ENCODE peak calls at places on chromosomes 16 and 17, in five cellular contexts. One of them, this sample, is unnamed.

GRCh38 chr17:81181811-81182185 is 15.8 kb upstream of the AATK start:
- DNase-seq in neuronal stem cell: no peak
- DNase-seq in IMR-90: no peak
- DNase-seq in H9: no peak
- DNase-seq in mesenchymal stem cell: no peak
- DNase-seq in this sample: no peak

GRCh38 chr16:14496047-14496770 is 133.9 kb downstream of the PARN start:
- DNase-seq in H9: no peak
- DNase-seq in mesenchymal stem cell: no peak
- DNase-seq in IMR-90: no peak
- DNase-seq in neuronal stem cell: no peak
- DNase-seq in this sample: no peak

GRCh38 chr16:68338326-68339119 is 27.7 kb downstream of the PRMT7 start:
- DNase-seq in neuronal stem cell: no peak
- DNase-seq in H9: no peak
- DNase-seq in mesenchymal stem cell: no peak
- DNase-seq in IMR-90: no peak
- DNase-seq in this sample: no peak

GRCh38 chr17:80922580-80923160 is 69.0 kb upstream of the CHMP6 start:
- DNase-seq in mesenchymal stem cell: no peak
- DNase-seq in IMR-90: no peak
- DNase-seq in H9: no peak
- DNase-seq in neuronal stem cell: no peak
- DNase-seq in this sample: no peak

GRCh38 chr16:3120435-3120834 is 8.0 kb downstream of the ZNF205 start:
- DNase-seq in IMR-90: no peak
- DNase-seq in mesenchymal stem cell: no peak
- DNase-seq in H9: no peak
- DNase-seq in neuronal stem cell: no peak
- DNase-seq in this sample: no peak

GRCh38 chr16:14676633-14677032 is 17.5 kb downstream of the PLA2G10 start:
- DNase-seq in IMR-90: no peak
- DNase-seq in mesenchymal stem cell: no peak
- DNase-seq in H9: no peak
- DNase-seq in neuronal stem cell: no peak
- DNase-seq in this sample: no peak

GRCh38 chr17:18074566-18075272 is 13.0 kb upstream of the DRG2 start:
- DNase-seq in IMR-90: no peak
- DNase-seq in neuronal stem cell: no peak
- DNase-seq in mesenchymal stem cell: no peak
- DNase-seq in H9: no peak
- DNase-seq in this sample: no peak

GRCh38 chr17:7081341-7082062 is 1.5 kb upstream of the CLEC10A start:
- DNase-seq in neuronal stem cell: no peak
- DNase-seq in IMR-90: no peak
- DNase-seq in H9: no peak
- DNase-seq in mesenchymal stem cell: no peak
- DNase-seq in this sample: no peak

GRCh38 chr17:76738468-76738850 is 540 bp downstream of the MFSD11 start:
- DNase-seq in IMR-90: no peak
- DNase-seq in neuronal stem cell: no peak
- DNase-seq in H9: no peak
- DNase-seq in mesenchymal stem cell: no peak
- DNase-seq in this sample: no peak

GRCh38 chr17:82470065-82470464 is 11.5 kb downstream of the NARF start:
- DNase-seq in mesenchymal stem cell: no peak
- DNase-seq in neuronal stem cell: no peak
- DNase-seq in IMR-90: no peak
- DNase-seq in H9: no peak
- DNase-seq in this sample: no peak

GRCh38 chr17:40021471-40021961 is 6.3 kb downstream of the CSF3 start:
- DNase-seq in IMR-90: peak
- DNase-seq in mesenchymal stem cell: peak
- DNase-seq in neuronal stem cell: no peak
- DNase-seq in H9: no peak
- DNase-seq in this sample: no peak

GRCh38 chr17:17297217-17297616 is 6.0 kb upstream of the NT5M start:
- DNase-seq in neuronal stem cell: no peak
- DNase-seq in mesenchymal stem cell: no peak
- DNase-seq in H9: no peak
- DNase-seq in IMR-90: peak
- DNase-seq in this sample: no peak

GRCh38 chr17:50308666-50309065 is 34.4 kb downstream of the TMEM92 start:
- DNase-seq in H9: no peak
- DNase-seq in IMR-90: peak
- DNase-seq in mesenchymal stem cell: peak
- DNase-seq in neuronal stem cell: no peak
- DNase-seq in this sample: no peak

GRCh38 chr16:88613911-88614817 is 24.2 kb upstream of the IL17C start:
- DNase-seq in neuronal stem cell: no peak
- DNase-seq in mesenchymal stem cell: peak
- DNase-seq in IMR-90: peak
- DNase-seq in H9: no peak
- DNase-seq in this sample: no peak

GRCh38 chr16:14564881-14565687 is 65.0 kb downstream of the PARN start:
- DNase-seq in IMR-90: peak
- DNase-seq in neuronal stem cell: no peak
- DNase-seq in H9: no peak
- DNase-seq in mesenchymal stem cell: no peak
- DNase-seq in this sample: no peak

GRCh38 chr17:43634681-43635125 is 27.0 kb downstream of the MEOX1 start:
- DNase-seq in mesenchymal stem cell: peak
- DNase-seq in H9: no peak
- DNase-seq in IMR-90: peak
- DNase-seq in neuronal stem cell: no peak
- DNase-seq in this sample: no peak

GRCh38 chr17:42670199-42670924 is 6.4 kb downstream of the PLEKHH3 start:
- DNase-seq in mesenchymal stem cell: no peak
- DNase-seq in H9: peak
- DNase-seq in IMR-90: no peak
- DNase-seq in neuronal stem cell: no peak
- DNase-seq in this sample: peak

GRCh38 chr17:39658760-39659159 is 6.4 kb upstream of the TCAP start:
- DNase-seq in neuronal stem cell: no peak
- DNase-seq in H9: no peak
- DNase-seq in mesenchymal stem cell: no peak
- DNase-seq in IMR-90: no peak
- DNase-seq in this sample: no peak

GRCh38 chr16:31869511-31870201 is 4.0 kb upstream of the ZNF267 start:
- DNase-seq in neuronal stem cell: no peak
- DNase-seq in H9: peak
- DNase-seq in IMR-90: peak
- DNase-seq in mesenchymal stem cell: peak
- DNase-seq in this sample: no peak

GRCh38 chr17:48456584-48456983 is 26.6 kb upstream of the SKAP1 start:
- DNase-seq in neuronal stem cell: no peak
- DNase-seq in IMR-90: no peak
- DNase-seq in mesenchymal stem cell: peak
- DNase-seq in H9: peak
- DNase-seq in this sample: no peak

GRCh38 chr17:82204831-82205719 is 7.6 kb downstream of the CCDC57 start:
- DNase-seq in mesenchymal stem cell: peak
- DNase-seq in IMR-90: peak
- DNase-seq in neuronal stem cell: no peak
- DNase-seq in H9: no peak
- DNase-seq in this sample: no peak

DNA sequence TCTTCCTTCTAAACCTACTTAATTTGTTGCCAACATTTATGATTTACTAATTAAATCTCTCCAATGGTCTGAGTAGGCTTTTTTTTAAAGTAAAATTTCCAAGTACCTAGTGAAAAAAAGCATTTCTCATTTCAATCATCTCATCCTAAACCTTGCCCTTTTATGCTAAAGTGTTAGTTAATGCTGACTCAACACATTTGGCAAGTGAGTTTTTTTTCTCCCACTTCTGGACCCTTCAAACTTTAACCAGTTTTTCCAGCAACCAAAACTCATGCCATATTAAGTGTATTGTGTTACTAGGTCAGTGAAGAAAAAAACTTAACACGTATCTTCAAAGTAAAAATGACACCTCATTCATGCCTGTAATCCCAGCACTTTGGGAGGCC is 5.3 kb downstream of the AP1G1 start:
- DNase-seq in neuronal stem cell: no peak
- DNase-seq in H9: no peak
- DNase-seq in IMR-90: no peak
- DNase-seq in mesenchymal stem cell: no peak
- DNase-seq in this sample: no peak
- H2BK5ac ChIP-seq in neuronal stem cell: no peak
- H2BK5ac ChIP-seq in H9: no peak
- H2BK5ac ChIP-seq in IMR-90: no peak
- H2BK5ac ChIP-seq in mesenchymal stem cell: no peak
- H2BK5ac ChIP-seq in this sample: no peak

GRCh38 chr16:85353839-85354622 is 241.8 kb upstream of the CIBAR2 start:
- DNase-seq in mesenchymal stem cell: no peak
- DNase-seq in IMR-90: no peak
- DNase-seq in H9: no peak
- DNase-seq in neuronal stem cell: no peak
- DNase-seq in this sample: no peak

GRCh38 chr16:85356157-85356556 is 243.9 kb upstream of the CIBAR2 start:
- DNase-seq in neuronal stem cell: no peak
- DNase-seq in IMR-90: no peak
- DNase-seq in mesenchymal stem cell: no peak
- DNase-seq in H9: no peak
- DNase-seq in this sample: no peak

GRCh38 chr16:85354623-85355514 is 242.6 kb upstream of the CIBAR2 start:
- DNase-seq in neuronal stem cell: no peak
- DNase-seq in mesenchymal stem cell: peak
- DNase-seq in H9: no peak
- DNase-seq in IMR-90: peak
- DNase-seq in this sample: no peak

GRCh38 chr16:85357323-85357722 is 245.1 kb upstream of the CIBAR2 start:
- DNase-seq in IMR-90: no peak
- DNase-seq in mesenchymal stem cell: no peak
- DNase-seq in neuronal stem cell: no peak
- DNase-seq in H9: no peak
- DNase-seq in this sample: no peak

DNA sequence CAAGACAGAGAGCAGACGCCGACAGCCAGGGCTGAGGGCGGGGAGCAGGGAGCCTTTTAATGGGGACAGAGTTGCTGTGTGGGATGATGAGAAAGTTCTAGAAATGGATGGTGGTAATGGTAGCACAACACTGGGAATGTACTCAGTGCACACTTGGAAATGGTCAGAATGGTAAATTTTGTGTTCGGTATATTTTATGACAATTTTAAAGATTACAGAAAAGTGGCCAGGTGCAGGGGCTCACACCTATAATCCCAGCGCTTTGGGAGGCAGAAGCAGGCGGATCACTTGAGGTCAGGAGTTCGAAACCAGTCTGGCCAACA is 243.2 kb upstream of the CIBAR2 start:
- DNase-seq in H9: no peak
- DNase-seq in IMR-90: no peak
- DNase-seq in mesenchymal stem cell: no peak
- DNase-seq in neuronal stem cell: no peak
- DNase-seq in this sample: no peak
- H2BK5ac ChIP-seq in H9: no peak
- H2BK5ac ChIP-seq in IMR-90: no peak
- H2BK5ac ChIP-seq in mesenchymal stem cell: peak
- H2BK5ac ChIP-seq in neuronal stem cell: peak
- H2BK5ac ChIP-seq in this sample: no peak

DNA sequence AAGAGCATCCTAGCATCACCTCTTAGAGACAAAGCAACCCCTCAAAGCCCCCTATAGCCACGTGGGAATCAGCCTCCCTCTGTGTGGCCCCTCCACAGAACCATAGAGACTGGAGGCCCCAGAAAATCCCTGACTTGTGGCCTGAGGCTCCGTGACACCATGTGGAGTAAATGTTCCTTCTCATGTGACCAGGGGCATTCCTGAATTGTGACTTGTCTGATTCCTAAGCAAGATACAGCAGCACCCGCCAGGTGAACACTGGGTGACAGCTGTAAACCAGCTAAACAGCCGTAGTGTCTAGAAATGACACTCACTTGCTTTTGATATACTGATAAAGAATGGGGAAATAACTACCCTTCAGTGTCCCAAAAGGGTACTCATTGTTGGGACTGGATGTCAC is 79.0 kb downstream of the DYNLRB2 start:
- DNase-seq in mesenchymal stem cell: no peak
- DNase-seq in IMR-90: no peak
- DNase-seq in neuronal stem cell: no peak
- DNase-seq in H9: no peak
- DNase-seq in this sample: no peak
- H2BK5ac ChIP-seq in mesenchymal stem cell: no peak
- H2BK5ac ChIP-seq in IMR-90: no peak
- H2BK5ac ChIP-seq in neuronal stem cell: no peak
- H2BK5ac ChIP-seq in H9: no peak
- H2BK5ac ChIP-seq in this sample: no peak

GRCh38 chr16:1283296-1283695 is 26.1 kb upstream of the UBE2I start:
- DNase-seq in IMR-90: no peak
- DNase-seq in mesenchymal stem cell: no peak
- DNase-seq in H9: no peak
- DNase-seq in neuronal stem cell: no peak
- DNase-seq in this sample: no peak

GRCh38 chr16:1285669-1286491 is 23.6 kb upstream of the UBE2I start:
- DNase-seq in neuronal stem cell: no peak
- DNase-seq in mesenchymal stem cell: no peak
- DNase-seq in IMR-90: no peak
- DNase-seq in H9: no peak
- DNase-seq in this sample: no peak

GRCh38 chr16:1282275-1282995 is 26.6 kb downstream of the TPSD1 start:
- DNase-seq in IMR-90: no peak
- DNase-seq in H9: no peak
- DNase-seq in mesenchymal stem cell: no peak
- DNase-seq in neuronal stem cell: no peak
- DNase-seq in this sample: no peak

GRCh38 chr16:1286492-1287094 is 22.8 kb upstream of the UBE2I start:
- DNase-seq in neuronal stem cell: no peak
- DNase-seq in IMR-90: no peak
- DNase-seq in H9: no peak
- DNase-seq in mesenchymal stem cell: no peak
- DNase-seq in this sample: no peak

DNA sequence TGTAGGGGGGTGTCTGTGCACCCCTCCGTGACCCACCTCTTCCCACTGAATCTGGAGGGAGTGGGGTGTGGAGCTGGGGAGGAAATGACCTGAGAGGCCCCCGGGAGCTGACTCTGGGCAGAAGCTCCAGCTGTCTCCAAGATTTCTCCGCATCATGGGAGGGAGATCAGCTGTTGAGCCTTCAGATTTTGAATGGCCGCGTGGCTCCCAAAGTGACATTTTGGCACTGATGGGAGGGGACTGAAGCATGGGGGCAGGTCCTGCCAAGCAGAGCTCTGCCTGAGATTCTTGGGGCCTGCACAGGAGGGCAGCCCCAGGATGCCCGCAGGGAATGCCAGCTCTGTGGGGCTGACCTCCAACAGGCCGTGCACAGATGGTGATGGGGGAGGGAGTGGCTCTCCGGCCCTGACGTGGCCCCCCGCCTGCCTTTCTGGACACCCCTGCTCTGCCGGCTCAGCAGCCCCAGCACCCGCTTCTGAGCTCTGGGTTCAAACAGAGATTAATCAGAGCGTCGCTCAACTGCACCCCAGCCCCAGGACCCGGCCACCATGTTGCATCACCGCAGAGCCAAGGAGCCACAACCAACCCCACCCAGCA is 25.3 kb upstream of the UBE2I start:
- DNase-seq in H9: no peak
- DNase-seq in neuronal stem cell: no peak
- DNase-seq in IMR-90: no peak
- DNase-seq in mesenchymal stem cell: no peak
- DNase-seq in this sample: no peak
- H2BK5ac ChIP-seq in H9: no peak
- H2BK5ac ChIP-seq in neuronal stem cell: no peak
- H2BK5ac ChIP-seq in IMR-90: no peak
- H2BK5ac ChIP-seq in mesenchymal stem cell: no peak
- H2BK5ac ChIP-seq in this sample: no peak

GRCh38 chr17:1997587-1998425 is 27.3 kb downstream of the RTN4RL1 start:
- DNase-seq in mesenchymal stem cell: no peak
- DNase-seq in neuronal stem cell: peak
- DNase-seq in H9: peak
- DNase-seq in IMR-90: no peak
- DNase-seq in this sample: no peak
- H2BK5ac ChIP-seq in mesenchymal stem cell: peak
- H2BK5ac ChIP-seq in neuronal stem cell: peak
- H2BK5ac ChIP-seq in H9: no peak
- H2BK5ac ChIP-seq in IMR-90: no peak
- H2BK5ac ChIP-seq in this sample: no peak